ENCODE peak calls at places on chromosomes 1 and 21, in eight cellular contexts. G, J, Q, O, B, T, V and Y are unnamed samples.

GRCh38 chr1:5571861-5572401 is 420.3 kb downstream of the NPHP4 start:
- DNase-seq in G (no peak), J (no peak), Q (no peak), O (no peak), B (no peak), T (no peak), V (no peak), Y (no peak)

GRCh38 chr1:30024411-30025195 is 698.8 kb downstream of the MATN1 start:
- DNase-seq in G (no peak), J (peak; percentile 54), Q (no peak), O (no peak), B (no peak), T (no peak), V (no peak), Y (no peak)

GRCh38 chr1:167312871-167313270 is 92.2 kb downstream of the POU2F1 start:
- DNase-seq in G (no peak), J (no peak), Q (peak; percentile 34), O (no peak), B (no peak), T (no peak), V (no peak), Y (no peak)

GRCh38 chr1:59520759-59521442 is 224.0 kb downstream of the FGGY start:
- DNase-seq in G (no peak), J (no peak), Q (no peak), O (no peak), B (no peak), T (no peak), V (peak; percentile 75), Y (no peak)

GRCh38 chr1:153775432-153776311 is 465 bp downstream of the SLC27A3 start:
- DNase-seq in G (no peak), J (no peak), Q (peak; percentile 69), O (peak; percentile 87), B (peak; percentile 77), T (peak; percentile 58), V (peak; percentile 83), Y (peak; percentile 19)

GRCh38 chr1:200062143-200062542 is 34.6 kb downstream of the NR5A2 start:
- DNase-seq in G (no peak), J (no peak), Q (peak; percentile 87), O (no peak), B (no peak), T (no peak), V (no peak), Y (no peak)

GRCh38 chr1:216587715-216588114 is 135.5 kb downstream of the ESRRG start:
- DNase-seq in G (no peak), J (no peak), Q (no peak), O (no peak), B (no peak), T (no peak), V (no peak), Y (no peak)

GRCh38 chr1:16019580-16020277 is 1.9 kb upstream of the HSPB7 start:
- DNase-seq in G (no peak), J (no peak), Q (no peak), O (no peak), B (no peak), T (no peak), V (no peak), Y (peak; percentile 66)

GRCh38 chr21:18840239-18840638 is 436.7 kb upstream of the TMPRSS15 start:
- DNase-seq in G (no peak), J (no peak), Q (no peak), O (peak; percentile 16), B (no peak), T (peak; percentile 33), V (no peak), Y (peak; percentile 57)

GRCh38 chr1:5265416-5266075 is 611.1 kb downstream of the AJAP1 start:
- DNase-seq in G (no peak), J (no peak), Q (no peak), O (no peak), B (no peak), T (no peak), V (no peak), Y (no peak)

GRCh38 chr1:30782361-30783243 is 25.0 kb upstream of the LAPTM5 start:
- DNase-seq in G (no peak), J (no peak), Q (peak; percentile 70), O (peak; percentile 80), B (peak; percentile 73), T (peak; percentile 64), V (peak; percentile 74), Y (peak; percentile 88)

GRCh38 chr1:4708853-4709507 is 54.6 kb downstream of the AJAP1 start:
- DNase-seq in G (no peak), J (no peak), Q (no peak), O (no peak), B (no peak), T (no peak), V (no peak), Y (no peak)

GRCh38 chr1:31296486-31297272 is at the start of the genes SNRNP40 and ZCCHC17:
- DNase-seq in G (peak; percentile 94), J (peak; percentile 98), Q (peak; percentile 99), O (peak; percentile 92), B (peak; percentile 95), T (peak; percentile 98), V (peak; percentile 98), Y (peak; percentile 98)

GRCh38 chr1:232553809-232554208 is 76.1 kb downstream of the SIPA1L2 start:
- DNase-seq in G (no peak), J (no peak), Q (no peak), O (no peak), B (no peak), T (no peak), V (no peak), Y (no peak)

GRCh38 chr1:108512239-108513071 is 47.4 kb upstream of the EEIG2 start:
- DNase-seq in G (no peak), J (no peak), Q (peak; percentile 51), O (no peak), B (no peak), T (peak; percentile 55), V (no peak), Y (no peak)

DNA sequence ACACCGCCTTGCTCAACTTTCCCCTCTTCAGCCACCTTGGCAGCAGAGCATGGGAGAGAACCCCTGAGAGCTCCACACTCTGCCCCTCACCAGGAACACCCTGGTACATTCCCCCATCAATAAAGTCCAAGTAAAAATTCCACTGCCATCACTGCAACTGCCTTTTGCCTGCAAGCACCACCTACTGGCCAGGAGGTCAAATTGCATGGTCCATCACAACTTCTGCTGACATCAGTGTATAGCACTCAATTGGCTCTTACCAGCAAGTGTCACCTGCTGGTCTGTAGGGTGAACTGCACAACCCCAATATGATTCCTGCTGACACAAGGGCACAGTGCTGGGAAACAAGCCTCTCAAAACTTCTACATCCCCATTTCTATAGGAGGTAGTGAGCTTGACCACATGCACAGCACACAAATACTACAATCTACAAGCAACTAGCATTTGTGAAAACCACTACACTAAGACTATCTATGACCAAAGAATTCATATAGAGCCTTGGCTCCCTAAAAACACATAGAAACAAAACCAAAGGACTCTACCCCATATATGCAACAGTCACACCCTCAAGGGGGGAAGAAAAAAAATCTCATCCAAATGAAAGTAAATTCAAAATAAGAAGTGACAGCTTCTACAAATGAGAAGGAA is 69.2 kb downstream of the FASLG start:
- DNase-seq in G (no peak), J (no peak), Q (peak; percentile 78), O (peak; percentile 49), B (no peak), T (peak; percentile 59), V (peak; percentile 37), Y (peak; percentile 69)
- H3K4me3 ChIP-seq in G (no peak overlapping the region), J (no peak overlapping the region), Q (no peak overlapping the region), O (no peak overlapping the region), B (no peak overlapping the region), T (no peak overlapping the region), V (no peak overlapping the region), Y (no peak overlapping the region)

DNA sequence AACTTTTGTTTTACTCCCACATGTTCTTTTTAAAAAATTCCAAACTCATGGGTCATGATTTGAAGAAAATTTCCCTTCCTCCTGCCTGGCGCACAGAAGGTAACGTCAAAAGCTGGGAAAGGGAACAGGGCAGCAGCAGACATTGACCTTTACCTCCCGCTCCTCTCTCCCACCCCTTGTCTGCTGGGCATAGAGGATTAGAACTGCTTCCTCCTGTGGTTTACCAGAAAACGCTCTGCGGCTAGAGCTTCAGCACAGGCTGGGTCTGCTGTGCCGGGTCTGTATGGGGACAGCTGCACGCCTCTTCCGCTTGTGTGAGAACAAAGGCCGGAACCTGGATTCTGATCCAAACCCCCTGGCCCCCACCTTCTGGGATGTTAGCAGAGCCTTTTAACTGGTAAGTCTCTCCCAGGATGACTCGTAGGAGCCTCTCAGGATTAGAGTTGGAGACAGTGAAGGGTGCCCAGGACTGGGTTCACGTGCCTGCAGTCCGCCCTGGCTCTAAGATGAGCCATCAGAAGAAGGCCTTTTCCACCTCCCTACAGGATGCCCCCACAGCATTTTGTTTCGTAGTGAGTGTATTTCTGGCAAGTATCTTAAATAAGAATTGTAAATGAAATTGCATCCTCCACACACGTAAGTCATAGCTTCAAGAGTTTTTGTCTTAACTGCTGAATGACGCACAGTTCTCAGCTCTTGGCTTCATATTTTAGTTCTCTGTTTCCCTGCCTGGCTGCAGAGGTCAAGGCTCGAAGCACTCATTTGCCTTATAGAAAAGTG is 5.2 kb downstream of the H6PD start:
- DNase-seq in G (no peak), J (no peak), Q (peak; percentile 82), O (no peak), B (peak; percentile 57), T (no peak), V (peak; percentile 62), Y (peak; percentile 94)
- H3K4me1 ChIP-seq in G (peaks cover 5% of the 10 kb centered on the region), J (peaks cover 93% of the 10 kb centered on the region), Q (peaks cover 32% of the 10 kb centered on the region), O (peaks cover 5% of the 10 kb centered on the region), B (peaks cover 90% of the 10 kb centered on the region), T (peaks cover 17% of the 10 kb centered on the region), V (peaks cover 73% of the 10 kb centered on the region), Y (peaks cover 24% of the 10 kb centered on the region)

DNA sequence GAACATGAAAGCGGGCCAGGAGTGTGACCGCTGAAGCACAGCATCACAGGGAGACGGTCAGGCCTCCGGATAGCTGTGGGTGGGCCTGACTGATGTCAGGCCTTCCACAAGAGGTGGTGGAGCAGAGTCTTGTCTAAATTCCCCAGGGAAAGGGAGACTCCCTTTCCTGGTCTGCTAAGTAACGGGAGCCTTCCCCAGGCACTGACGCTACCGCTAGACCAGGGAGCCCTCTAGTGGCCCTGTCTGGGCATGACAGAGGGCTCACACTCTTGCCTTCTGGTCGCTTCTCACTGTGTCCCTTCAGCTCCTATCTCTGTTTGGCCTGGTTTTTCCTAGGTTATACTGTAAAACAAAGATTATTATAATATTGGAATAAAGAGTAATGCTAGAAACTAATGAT is 36.5 kb downstream of the ZNF695 start:
- DNase-seq in G (no peak), J (no peak), Q (peak; percentile 27), O (peak; percentile 41), B (peak; percentile 63), T (no peak), V (peak; percentile 76), Y (peak; percentile 35)
- H3K4me3 ChIP-seq in G (no peak overlapping the region), J (no peak overlapping the region), Q (no peak overlapping the region), O (no peak overlapping the region), B (no peak overlapping the region), T (no peak overlapping the region), V (no peak overlapping the region), Y (no peak overlapping the region)

DNA sequence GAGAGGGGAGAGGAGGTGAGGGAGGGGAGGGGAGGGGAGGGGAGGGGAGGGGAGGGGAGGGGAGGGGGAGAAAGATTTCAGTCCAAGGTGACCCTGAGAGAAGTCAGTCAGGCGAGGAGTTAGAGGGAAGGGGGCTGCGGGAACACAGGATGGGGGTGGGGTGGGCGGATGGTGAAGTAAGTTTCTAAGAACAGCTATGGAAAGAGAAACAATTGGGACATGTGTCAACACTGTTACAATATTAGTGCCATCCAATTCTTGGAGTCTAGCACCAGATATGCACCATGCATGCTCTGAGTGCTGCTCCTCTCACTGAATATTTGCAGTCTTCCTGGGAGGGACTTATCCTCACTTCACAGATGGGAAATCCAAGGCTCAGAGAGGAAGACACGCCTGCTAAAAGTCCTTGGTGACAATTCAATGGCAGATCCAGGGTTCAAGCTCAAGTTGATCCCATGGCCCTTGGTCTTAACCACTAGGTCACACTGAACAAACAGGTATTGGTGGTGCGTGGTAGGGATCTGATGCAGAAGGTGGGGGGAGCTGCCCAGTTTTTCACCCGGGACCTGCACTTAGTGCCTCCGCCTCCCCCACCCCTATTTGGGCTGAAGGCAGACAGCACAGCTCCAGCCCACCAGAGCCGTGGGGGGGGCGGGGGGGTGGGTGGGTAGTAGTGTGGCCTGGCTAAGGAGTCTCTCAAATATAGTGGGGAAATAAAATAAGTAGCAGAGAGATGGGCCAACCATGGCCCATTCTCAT is 42.6 kb upstream of the ECE1 start:
- DNase-seq in G (no peak), J (no peak), Q (no peak), O (no peak), B (no peak), T (no peak), V (peak; percentile 82), Y (no peak)
- H3K4me1 ChIP-seq in G (peaks cover 35% of the 10 kb centered on the region), J (peaks cover 91% of the 10 kb centered on the region), Q (peaks cover 75% of the 10 kb centered on the region), O (peaks cover 12% of the 10 kb centered on the region), B (peaks cover 85% of the 10 kb centered on the region), T (peaks cover 13% of the 10 kb centered on the region), V (peaks cover 66% of the 10 kb centered on the region), Y (peaks cover 24% of the 10 kb centered on the region)